ENCODE peak calls at places on chromosomes 11 and 22, in five cellular contexts. U, G, H, M and L are unnamed samples.

GRCh38 chr22:29071261-29072045 is 1.4 kb upstream of the KREMEN1 start:
- DNase-seq in M (no peak), U (no peak), H (peak), G (peak), L (peak)

GRCh38 chr22:25712661-25713400 is 29.2 kb upstream of the MYO18B start:
- DNase-seq in H (no peak), U (no peak), G (no peak), M (no peak), L (no peak)

GRCh38 chr11:73866586-73866996 is 10.1 kb downstream of the COA4 start:
- DNase-seq in H (peak), U (peak), G (no peak), M (no peak), L (no peak)

GRCh38 chr11:8601376-8602133 is 7.5 kb upstream of the STK33 start:
- DNase-seq in U (no peak), G (no peak), H (no peak), M (no peak), L (no peak)

GRCh38 chr11:94727766-94728165 is 40.4 kb upstream of the AMOTL1 start:
- DNase-seq in U (no peak), M (no peak), H (no peak), G (no peak), L (no peak)

GRCh38 chr11:71304491-71304890 is 52.1 kb upstream of the SHANK2 start:
- DNase-seq in M (no peak), U (no peak), H (no peak), G (no peak), L (no peak)

GRCh38 chr11:75118577-75118976 is 21.9 kb upstream of the OR2AT4 start:
- DNase-seq in G (no peak), U (no peak), H (no peak), M (no peak), L (no peak)

GRCh38 chr22:47583959-47584562 is 821.6 kb downstream of the TBC1D22A start:
- DNase-seq in U (no peak), M (no peak), G (no peak), H (no peak), L (no peak)

GRCh38 chr22:41576877-41577276 is 12.8 kb downstream of the PMM1 start:
- DNase-seq in G (peak), U (peak), H (peak), M (peak), L (peak)

GRCh38 chr11:76102772-76103171 is 103.5 kb downstream of the WNT11 start:
- DNase-seq in G (peak), M (no peak), U (no peak), H (no peak), L (no peak)

GRCh38 chr11:18065572-18065971 is 19.5 kb upstream of the TPH1 start:
- DNase-seq in G (no peak), M (peak), H (no peak), U (no peak), L (no peak)

GRCh38 chr22:31081963-31082605 is 966 bp downstream of the SMTN start:
- DNase-seq in H (peak), G (no peak), U (peak), M (no peak), L (no peak)

GRCh38 chr22:46070722-46071450 is 79.4 kb upstream of the PPARA start:
- DNase-seq in H (peak), G (peak), M (peak), U (peak), L (no peak)

GRCh38 chr22:37741312-37741795 is 44.5 kb downstream of the TRIOBP start:
- DNase-seq in H (peak), G (peak), U (peak), M (no peak), L (no peak)

GRCh38 chr22:39954584-39955055 is 5.6 kb upstream of the TMA7B start:
- DNase-seq in G (no peak), U (no peak), M (no peak), H (no peak), L (no peak)

GRCh38 chr11:58844600-58844999 is at the start of gene GLYATL2:
- DNase-seq in H (no peak), U (no peak), G (no peak), M (no peak), L (no peak)

GRCh38 chr11:128455766-128456165 is 131.6 kb downstream of the ETS1 start:
- DNase-seq in G (no peak), M (no peak), H (no peak), U (peak), L (no peak)

GRCh38 chr11:88402784-88403183 is 65.2 kb upstream of the CTSC start:
- DNase-seq in H (no peak), U (no peak), M (no peak), G (no peak), L (no peak)

GRCh38 chr11:2657697-2658284 is 42.0 kb downstream of the KCNQ1OT1 start:
- DNase-seq in U (no peak), M (no peak), H (no peak), G (no peak), L (no peak)

GRCh38 chr22:29916007-29916544 is 33.1 kb downstream of the MTMR3 start:
- DNase-seq in H (no peak), G (no peak), M (no peak), U (no peak), L (no peak)

GRCh38 chr11:68146010-68146540 is 24.9 kb upstream of the CHKA start:
- DNase-seq in M (no peak), U (peak), H (no peak), G (peak), L (no peak)

GRCh38 chr22:10741210-10741609 is 4786.8 kb upstream of the OR11H1 start:
- DNase-seq in H (peak), G (no peak), M (no peak), U (no peak), L (peak)

GRCh38 chr11:132576706-132577105 is 955.6 kb downstream of the OPCML start:
- DNase-seq in H (peak), U (no peak), G (no peak), M (no peak), L (no peak)

GRCh38 chr11:35792148-35792845 is 129.7 kb downstream of the TRIM44 start:
- DNase-seq in H (no peak), M (no peak), U (peak), G (no peak), L (no peak)

GRCh38 chr11:26112190-26112715 is 219.7 kb upstream of the ANO3 start:
- DNase-seq in G (no peak), U (no peak), H (peak), M (peak), L (no peak)

GRCh38 chr11:126341760-126342161 is 13.7 kb upstream of the ST3GAL4 start:
- DNase-seq in H (peak), M (no peak), G (no peak), U (no peak), L (no peak)

GRCh38 chr22:44051961-44052360 is 27.9 kb downstream of the PARVB start:
- DNase-seq in G (no peak), U (no peak), H (peak), M (no peak), L (no peak)

GRCh38 chr11:19242184-19242932 is 1.6 kb upstream of the E2F8 start:
- DNase-seq in M (no peak), U (no peak), H (peak), G (no peak), L (peak)

GRCh38 chr11:119671048-119671447 is 58.0 kb downstream of the NECTIN1 start:
- DNase-seq in M (no peak), H (peak), U (peak), G (peak), L (no peak)

GRCh38 chr11:57370251-57370650 is 10.7 kb downstream of the PRG3 start:
- DNase-seq in U (no peak), M (no peak), H (peak), G (no peak), L (no peak)

GRCh38 chr11:50379484-50379883 is 346.8 kb downstream of the OR4C45 start:
- DNase-seq in H (no peak), G (no peak), M (no peak), U (no peak), L (no peak)

GRCh38 chr11:9704037-9704436 is 40.2 kb downstream of the SWAP70 start:
- DNase-seq in H (no peak), M (no peak), G (no peak), U (no peak), L (no peak)

GRCh38 chr22:27879923-27880322 is 39.1 kb downstream of the PITPNB start:
- DNase-seq in M (peak), U (no peak), G (no peak), H (no peak), L (peak)

GRCh38 chr11:116740741-116741140 is 32.0 kb downstream of the BUD13 start:
- DNase-seq in H (no peak), G (no peak), U (no peak), M (no peak), L (no peak)

GRCh38 chr11:36037031-36037430 is 93.2 kb downstream of the LDLRAD3 start:
- DNase-seq in H (no peak), U (peak), M (no peak), G (no peak), L (no peak)

GRCh38 chr11:79940976-79941735 is 500.3 kb upstream of the TENM4 start:
- DNase-seq in M (no peak), U (no peak), G (no peak), H (no peak), L (no peak)

GRCh38 chr11:11618973-11619435 is 2.8 kb downstream of the GALNT18 start:
- DNase-seq in U (no peak), G (no peak), H (no peak), M (no peak), L (no peak)
- TF ChIP-seq CTCF in U (no peak), G (peak), H (no peak), M (peak), L (peak)

GRCh38 chr22:49394116-49394785 is 433.4 kb downstream of the BRD1 start:
- DNase-seq in H (no peak), M (peak), G (no peak), U (no peak), L (no peak)
- TF ChIP-seq CTCF in H (no peak), M (no peak), G (no peak), U (no peak), L (no peak)

GRCh38 chr11:43856988-43857387 is 23.6 kb upstream of the ALKBH3 start:
- DNase-seq in M (no peak), U (no peak), G (no peak), H (no peak), L (no peak)

GRCh38 chr11:43853766-43854165 is 26.9 kb upstream of the ALKBH3 start:
- DNase-seq in G (no peak), U (no peak), H (no peak), M (no peak), L (no peak)

GRCh38 chr11:43852057-43852636 is 28.5 kb upstream of the ALKBH3 start:
- DNase-seq in G (peak), M (peak), H (peak), U (peak), L (peak)
- TF ChIP-seq CTCF in G (peak), M (peak), H (peak), U (peak), L (peak)

DNA sequence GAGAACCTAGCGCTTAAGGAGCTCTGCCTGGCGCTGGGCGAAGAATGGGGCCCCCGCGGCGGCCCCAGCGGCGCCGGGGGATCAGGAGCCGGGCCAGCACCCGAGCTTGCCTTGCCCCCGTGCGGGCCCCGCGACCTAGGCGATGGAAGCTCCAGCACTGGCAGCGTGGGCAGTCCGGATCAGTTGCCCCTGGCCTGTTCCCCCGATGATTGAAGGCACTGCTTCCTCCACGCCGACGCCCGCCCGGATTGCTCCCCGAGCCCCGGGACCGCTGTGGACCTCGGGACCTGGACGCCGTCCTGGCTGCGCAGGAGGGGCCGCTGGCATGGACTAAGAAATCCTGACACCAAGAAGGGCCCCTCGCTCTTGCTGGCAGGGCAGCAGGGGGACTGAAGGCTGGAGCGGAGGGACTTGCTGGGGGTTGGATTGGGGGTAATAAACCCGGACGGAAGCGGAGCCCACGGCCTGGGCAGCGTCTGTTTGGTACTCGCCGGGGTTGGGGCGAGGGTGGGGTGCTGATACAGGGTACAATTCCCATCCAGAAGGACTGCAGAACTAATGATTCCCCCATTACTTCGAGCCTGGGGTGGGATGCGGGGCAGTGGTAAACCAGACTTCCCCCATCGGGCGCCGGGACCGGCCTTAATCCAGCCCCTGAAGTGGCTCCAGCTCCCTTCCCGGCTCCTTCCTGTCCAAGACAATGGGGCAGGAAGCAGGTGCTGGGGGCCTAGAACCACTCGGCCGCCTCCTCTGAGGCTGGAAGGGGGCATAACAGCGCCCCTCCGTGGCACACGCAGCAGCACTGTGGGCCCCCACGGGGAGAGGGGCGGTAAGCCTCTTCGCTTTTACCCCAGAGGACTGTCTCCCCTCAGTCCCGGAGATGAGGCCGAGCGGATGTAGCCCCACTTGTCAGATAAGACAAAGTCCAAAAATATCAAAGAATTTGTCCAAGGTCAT is 985 bp downstream of the CCDC85B start:
- DNase-seq in M (peak), U (no peak), H (peak), G (peak), L (no peak)
- TF ChIP-seq CTCF in M (peak), U (no peak), H (peak), G (peak), L (peak)

GRCh38 chr11:122910775-122911174 is 28.2 kb downstream of the JHY start:
- DNase-seq in U (no peak), M (no peak), G (no peak), H (no peak), L (no peak)
- TF ChIP-seq CTCF in U (no peak), M (peak), G (peak), H (peak), L (peak)

GRCh38 chr11:121864660-121865059 is 251.4 kb downstream of the BLID start:
- DNase-seq in G (no peak), M (no peak), H (peak), U (no peak), L (no peak)
- TF ChIP-seq CTCF in G (no peak), M (no peak), H (peak), U (no peak), L (no peak)

DNA sequence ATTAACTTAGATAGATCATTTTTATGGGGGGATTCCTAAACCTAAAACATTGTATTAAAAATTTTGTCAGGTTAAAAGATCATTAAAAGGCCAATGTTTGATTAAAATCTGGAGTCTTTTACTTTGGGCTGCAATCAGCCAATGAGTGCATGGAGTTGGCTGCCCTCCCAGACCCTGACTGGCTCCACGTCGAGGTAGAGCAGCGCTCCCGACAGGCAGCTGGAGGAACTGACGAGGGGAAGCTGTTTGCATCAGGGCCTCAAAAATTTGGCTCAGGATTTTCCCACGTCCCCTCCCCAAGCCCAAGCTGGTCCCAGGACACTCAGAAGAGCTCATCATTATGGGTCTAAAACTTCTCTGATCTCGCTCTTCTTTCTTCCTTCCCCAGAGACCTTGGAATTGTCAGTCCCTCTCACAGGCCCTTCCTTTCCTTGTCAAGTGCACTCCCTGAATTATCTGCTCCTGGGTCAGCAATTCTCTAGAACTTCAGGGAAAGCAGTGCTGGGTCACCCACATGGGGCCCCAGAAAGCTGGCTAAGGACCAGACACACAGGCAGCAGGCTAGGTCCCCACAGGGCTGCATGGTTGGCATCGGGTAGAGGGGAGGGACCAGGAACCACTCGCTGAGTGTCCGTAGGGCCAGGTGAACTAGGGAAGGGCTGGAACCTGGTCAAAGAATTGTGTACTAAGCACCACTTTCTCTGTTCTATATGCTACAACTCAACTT is 119.6 kb upstream of the IGLL5 start:
- DNase-seq in G (no peak), U (no peak), M (no peak), H (no peak), L (no peak)
- TF ChIP-seq CTCF in G (no peak), U (no peak), M (peak), H (peak), L (no peak)